ENCODE peak calls at places on chromosome 19, in eight cellular contexts. J is GM06990; O is H1; D is fibroblast of mammary gland; V is effector memory CD4-positive, alpha-beta T cell; M is MM.1S; U is small intestine; X is aorta. N is an unnamed sample.

GRCh38 chr19:43438291-43439162 is 23.8 kb downstream of the TEX101 start:
- DNase-seq in J (no peak), U (no peak), V (no peak), D (peak), M (no peak), X (no peak), O (no peak), N (peak)

GRCh38 chr19:11481777-11482383 is 1.0 kb upstream of the ELAVL3 start:
- DNase-seq in D (peak), X (peak), M (peak), J (peak), V (peak), O (peak), U (peak), N (peak)

GRCh38 chr19:32174386-32175113 is 170.9 kb upstream of the ZNF507 start:
- DNase-seq in J (no peak), V (no peak), D (no peak), U (no peak), M (no peak), X (no peak), O (peak), N (no peak)

GRCh38 chr19:3653865-3654513 is 27.4 kb upstream of the CACTIN start:
- DNase-seq in X (no peak), M (no peak), O (peak), J (no peak), U (no peak), D (no peak), V (no peak), N (no peak)

GRCh38 chr19:5790573-5791520 is at the start of gene DUS3L:
- DNase-seq in U (peak), J (peak), X (peak), O (peak), V (peak), M (peak), D (peak), N (peak)

GRCh38 chr19:43759515-43759914 is 4.8 kb upstream of the SMG9 start:
- DNase-seq in V (no peak), X (no peak), D (peak), O (no peak), M (no peak), J (no peak), U (no peak), N (no peak)

GRCh38 chr19:3132971-3133792 is 2.7 kb upstream of the GNA15 start:
- DNase-seq in V (peak), X (no peak), O (no peak), J (peak), D (no peak), U (no peak), M (no peak), N (peak)

GRCh38 chr19:16376649-16377048 is 52.0 kb downstream of the KLF2 start:
- DNase-seq in M (no peak), U (no peak), V (no peak), O (peak), J (no peak), D (no peak), X (no peak), N (no peak)

GRCh38 chr19:29417048-29417447 is 108.7 kb upstream of the VSTM2B start:
- DNase-seq in X (no peak), U (no peak), O (no peak), M (no peak), V (no peak), J (no peak), D (no peak), N (no peak)

GRCh38 chr19:8209965-8210659 is 942 bp downstream of the CERS4 start:
- DNase-seq in X (no peak), J (no peak), U (no peak), D (no peak), O (no peak), V (no peak), M (no peak), N (no peak)

GRCh38 chr19:18119243-18120105 is 21.9 kb downstream of the MAST3 start:
- DNase-seq in M (peak), O (no peak), U (peak), V (peak), J (peak), X (no peak), D (no peak), N (peak)

GRCh38 chr19:52398091-52398461 is 427 bp downstream of the ZNF528 start:
- DNase-seq in D (peak), M (no peak), U (no peak), X (no peak), V (no peak), O (no peak), J (no peak), N (no peak)

GRCh38 chr19:18029617-18030338 is 21.8 kb downstream of the ARRDC2 start:
- DNase-seq in O (no peak), D (peak), M (no peak), V (no peak), X (no peak), J (no peak), U (peak), N (no peak)

GRCh38 chr19:15249912-15250634 is 17.8 kb upstream of the EPHX3 start:
- DNase-seq in D (peak), J (no peak), O (no peak), U (no peak), M (no peak), V (no peak), X (peak), N (no peak)

GRCh38 chr19:48492925-48493717 is 18.5 kb downstream of the LMTK3 start:
- DNase-seq in J (peak), O (peak), M (peak), U (peak), X (peak), D (peak), V (peak), N (peak)

GRCh38 chr19:54172764-54173699 is at the start of gene TMC4:
- DNase-seq in J (no peak), X (no peak), D (peak), O (peak), M (peak), U (peak), V (no peak), N (no peak)

GRCh38 chr19:39500543-39500942 is 1.8 kb downstream of the DLL3 start:
- DNase-seq in X (no peak), V (no peak), U (no peak), M (no peak), J (no peak), O (no peak), D (no peak), N (no peak)

GRCh38 chr19:7292352-7292949 is 1.8 kb downstream of the INSR start:
- DNase-seq in M (no peak), J (no peak), O (no peak), U (no peak), V (no peak), X (no peak), D (no peak), N (no peak)

GRCh38 chr19:56091751-56092546 is 29.1 kb downstream of the ZNF787 start:
- DNase-seq in J (no peak), O (no peak), D (no peak), U (no peak), V (peak), X (no peak), M (peak), N (no peak)

GRCh38 chr19:18589380-18590272 is 1.0 kb downstream of the REX1BD start:
- DNase-seq in O (peak), X (peak), V (no peak), M (peak), D (peak), U (peak), J (no peak), N (no peak)

GRCh38 chr19:38318595-38319142 is 976 bp upstream of the KCNK6 start:
- DNase-seq in D (no peak), O (no peak), M (no peak), J (no peak), U (no peak), V (no peak), X (no peak), N (no peak)

GRCh38 chr19:55617426-55617825 is 6.9 kb downstream of the ZNF784 start:
- DNase-seq in O (no peak), J (no peak), M (no peak), X (no peak), D (no peak), V (no peak), U (no peak), N (no peak)

GRCh38 chr19:54399189-54399588 is 16.1 kb upstream of the TTYH1 start:
- DNase-seq in U (no peak), O (no peak), D (no peak), X (peak), V (no peak), J (no peak), M (no peak), N (no peak)

GRCh38 chr19:39199025-39199424 is 2.3 kb downstream of the NCCRP1 start:
- DNase-seq in J (no peak), X (no peak), O (no peak), M (no peak), U (no peak), D (peak), V (no peak), N (no peak)

GRCh38 chr19:42188665-42189064 is 28.8 kb downstream of the DEDD2 start:
- DNase-seq in M (no peak), D (no peak), J (no peak), V (no peak), U (no peak), X (no peak), O (no peak), N (no peak)

GRCh38 chr19:6724631-6725185 is 4.3 kb upstream of the C3 start:
- DNase-seq in U (no peak), V (no peak), J (no peak), M (no peak), D (no peak), O (no peak), X (peak), N (no peak)

GRCh38 chr19:52336117-52336811 is at the start of gene ZNF610:
- DNase-seq in M (no peak), V (peak), O (peak), X (peak), D (peak), U (peak), J (peak), N (peak)

GRCh38 chr19:48397636-48398328 is 4.3 kb downstream of the GRIN2D start:
- DNase-seq in U (no peak), X (no peak), M (no peak), D (no peak), V (no peak), O (no peak), J (no peak), N (no peak)

GRCh38 chr19:55210120-55210493 is 806 bp upstream of the PTPRH start:
- DNase-seq in V (no peak), X (no peak), M (peak), O (no peak), U (peak), J (no peak), D (peak), N (no peak)

GRCh38 chr19:33800012-33800680 is 3.5 kb downstream of the KCTD15 start:
- DNase-seq in V (no peak), M (no peak), O (no peak), J (no peak), X (no peak), U (no peak), D (no peak), N (no peak)

GRCh38 chr19:58516964-58517833 is 2.4 kb downstream of the ZBTB45 start:
- DNase-seq in M (no peak), V (no peak), O (no peak), J (no peak), D (no peak), U (no peak), X (no peak), N (no peak)

GRCh38 chr19:4161415-4162077 is 8.1 kb downstream of the CREB3L3 start:
- DNase-seq in O (no peak), J (no peak), M (no peak), V (no peak), U (no peak), D (no peak), X (no peak), N (no peak)

GRCh38 chr19:38223617-38224013 is 407 bp downstream of the DPF1 start:
- DNase-seq in D (no peak), M (no peak), O (no peak), X (no peak), V (no peak), J (no peak), U (no peak), N (no peak)

GRCh38 chr19:40467007-40467565 is 285 bp downstream of the SPTBN4 start:
- DNase-seq in U (no peak), J (peak), V (no peak), O (peak), M (no peak), D (no peak), X (no peak), N (no peak)

GRCh38 chr19:39351537-39352037 is 9.4 kb downstream of the SAMD4B start:
- DNase-seq in O (no peak), X (peak), M (peak), D (peak), J (peak), V (no peak), U (no peak), N (peak)

GRCh38 chr19:38737921-38738731 is 6.1 kb downstream of the CAPN12 start:
- DNase-seq in O (no peak), J (no peak), U (no peak), M (no peak), X (no peak), V (no peak), D (no peak), N (no peak)

GRCh38 chr19:5263615-5264014 is 77.0 kb downstream of the PTPRS start:
- DNase-seq in M (no peak), X (no peak), V (no peak), D (no peak), O (no peak), U (no peak), J (no peak), N (no peak)

GRCh38 chr19:384801-385169 is 24.2 kb downstream of the C2CD4C start:
- DNase-seq in O (no peak), D (no peak), V (no peak), X (no peak), U (no peak), J (peak), M (no peak), N (no peak)

GRCh38 chr19:10315335-10316214 is at the start of gene FDX2:
- DNase-seq in D (peak), V (peak), J (peak), O (peak), U (peak), X (peak), M (peak), N (peak)

GRCh38 chr19:10317045-10317856 is 1.4 kb upstream of the FDX2 start:
- DNase-seq in O (no peak), M (no peak), U (no peak), V (no peak), X (no peak), D (no peak), J (no peak), N (no peak)

GRCh38 chr19:10318807-10319426 is 3.1 kb upstream of the FDX2 start:
- DNase-seq in X (no peak), U (no peak), O (no peak), D (no peak), J (no peak), M (no peak), V (no peak), N (no peak)

GRCh38 chr19:10316229-10317044 is 622 bp upstream of the FDX2 start:
- DNase-seq in U (no peak), J (no peak), V (no peak), X (no peak), O (no peak), M (no peak), D (no peak), N (no peak)

GRCh38 chr19:10317857-10318462 is 2.1 kb upstream of the FDX2 start:
- DNase-seq in U (no peak), O (no peak), X (no peak), J (no peak), D (no peak), M (no peak), V (no peak), N (no peak)
- H3K4me3 ChIP-seq in U (no peak), O (no peak), X (no peak), J (no peak), D (no peak), M (no peak), V (no peak), N (no peak)

GRCh38 chr19:46115396-46116109 is 8.9 kb downstream of the IGFL3 start:
- DNase-seq in O (no peak), M (peak), U (no peak), X (no peak), D (peak), J (no peak), V (no peak), N (no peak)

GRCh38 chr19:46113726-46114125 is 10.8 kb downstream of the IGFL3 start:
- DNase-seq in O (no peak), J (no peak), V (no peak), D (no peak), U (no peak), X (no peak), M (no peak), N (no peak)

GRCh38 chr19:46111376-46111775 is 13.1 kb downstream of the IGFL3 start:
- DNase-seq in D (no peak), V (no peak), J (no peak), O (no peak), U (no peak), X (no peak), M (no peak), N (no peak)

GRCh38 chr19:46109876-46110275 is 14.6 kb downstream of the IGFL3 start:
- DNase-seq in V (no peak), X (no peak), J (no peak), M (no peak), U (no peak), D (no peak), O (no peak), N (no peak)

GRCh38 chr19:46112527-46112926 is 12.0 kb downstream of the IGFL3 start:
- DNase-seq in X (no peak), M (no peak), O (no peak), J (no peak), V (no peak), U (no peak), D (no peak), N (no peak)
- H3K4me3 ChIP-seq in X (no peak), M (no peak), O (no peak), J (no peak), V (no peak), U (no peak), D (no peak), N (no peak)

GRCh38 chr19:35246466-35247096 is 2.2 kb upstream of the LSR start:
- DNase-seq in J (no peak), V (no peak), X (no peak), D (no peak), O (no peak), U (no peak), M (no peak), N (no peak)

GRCh38 chr19:35247526-35248309 is 1.1 kb upstream of the LSR start:
- DNase-seq in U (peak), V (peak), M (peak), D (no peak), X (peak), J (peak), O (peak), N (no peak)

GRCh38 chr19:35249146-35249847 is 495 bp downstream of the LSR start:
- DNase-seq in M (no peak), X (peak), J (no peak), V (no peak), D (no peak), U (peak), O (no peak), N (no peak)

GRCh38 chr19:35249848-35250711 is 1.3 kb downstream of the LSR start:
- DNase-seq in U (no peak), D (no peak), M (no peak), O (peak), V (no peak), X (peak), J (no peak), N (no peak)

GRCh38 chr19:35248310-35249145 is at the start of gene LSR:
- DNase-seq in O (peak), M (peak), J (peak), D (no peak), U (peak), V (peak), X (peak), N (no peak)
- H3K4me3 ChIP-seq in O (peak), M (peak), J (peak), D (no peak), U (peak), V (peak), X (peak), N (no peak)

DNA sequence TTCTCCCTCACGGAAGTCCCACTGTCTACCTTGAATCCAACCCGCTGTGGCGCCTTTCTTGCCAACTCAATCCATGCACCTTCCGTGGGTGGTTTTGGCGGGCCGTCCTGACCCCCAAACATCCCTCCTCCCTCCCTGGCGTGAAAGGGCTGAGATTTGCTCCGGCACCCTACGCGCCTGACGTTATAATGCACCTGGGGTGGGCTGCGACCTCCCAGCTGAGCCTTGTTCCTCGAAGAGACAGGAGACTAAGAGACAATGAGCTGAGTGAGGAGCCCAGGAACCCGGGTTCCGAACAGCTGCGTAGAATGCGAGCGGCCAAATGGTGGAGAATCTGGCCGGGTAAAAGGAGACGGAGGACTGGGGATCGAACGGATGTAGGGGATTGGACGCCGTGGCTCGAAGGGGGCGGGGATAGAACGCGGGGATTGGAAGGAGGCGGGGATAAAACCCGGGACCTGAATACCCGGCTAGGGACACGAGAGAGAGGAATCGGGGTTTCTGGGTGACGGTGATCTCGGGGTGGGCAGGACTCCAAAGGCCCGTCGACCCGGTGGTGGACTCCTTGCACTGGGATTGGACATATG is at the start of gene CPT1C:
- DNase-seq in O (peak), D (peak), J (no peak), V (peak), U (peak), M (no peak), X (peak), N (no peak)
- H3K4me3 ChIP-seq in O (peak), D (peak), J (no peak), V (peak), U (peak), M (no peak), X (peak), N (no peak)

GRCh38 chr19:46719629-46720515 is 3.0 kb upstream of the PRKD2 start:
- DNase-seq in V (no peak), D (no peak), U (no peak), O (no peak), M (no peak), X (no peak), J (no peak), N (no peak)

GRCh38 chr19:46717716-46718143 is 816 bp upstream of the PRKD2 start:
- DNase-seq in O (peak), J (no peak), V (no peak), D (no peak), M (peak), X (no peak), U (peak), N (no peak)

GRCh38 chr19:46717034-46717715 is at the start of gene PRKD2:
- DNase-seq in D (peak), O (peak), M (peak), X (peak), U (peak), V (peak), J (peak), N (peak)

GRCh38 chr19:46718934-46719551 is 2.1 kb upstream of the PRKD2 start:
- DNase-seq in O (no peak), J (peak), M (no peak), D (no peak), X (no peak), U (no peak), V (no peak), N (no peak)

GRCh38 chr19:46718157-46718933 is 1.4 kb upstream of the PRKD2 start:
- DNase-seq in V (peak), D (no peak), M (peak), J (peak), U (peak), X (no peak), O (peak), N (peak)
- H3K4me3 ChIP-seq in V (peak), D (no peak), M (peak), J (peak), U (peak), X (no peak), O (no peak), N (peak)